ENCODE peak calls at places on chromosomes 16 and 17, in seven cellular contexts. One of them, this sample, is unnamed.

GRCh38 chr17:30717290-30718098 is 107.0 kb downstream of the CRLF3 start:
- DNase-seq in AG04450: no peak
- DNase-seq in transverse colon: peak; percentile 4
- DNase-seq in heart left ventricle: peak; percentile 13
- DNase-seq in stomach: no peak
- DNase-seq in right lobe of liver: no peak
- DNase-seq in neural progenitor cell: no peak
- DNase-seq in this sample: peak; percentile 18

GRCh38 chr16:70685938-70686375 is at the start of gene MTSS2:
- DNase-seq in transverse colon: peak; percentile 77
- DNase-seq in right lobe of liver: peak; percentile 90
- DNase-seq in AG04450: peak; percentile 68
- DNase-seq in heart left ventricle: peak; percentile 90
- DNase-seq in neural progenitor cell: peak; percentile 97
- DNase-seq in stomach: peak; percentile 83
- DNase-seq in this sample: peak; percentile 37

GRCh38 chr16:54335230-54335629 is 48.6 kb upstream of the IRX3 start:
- DNase-seq in AG04450: no peak
- DNase-seq in neural progenitor cell: no peak
- DNase-seq in stomach: no peak
- DNase-seq in right lobe of liver: no peak
- DNase-seq in transverse colon: no peak
- DNase-seq in heart left ventricle: no peak
- DNase-seq in this sample: no peak

GRCh38 chr17:78933025-78933958 is 8.1 kb upstream of the TIMP2 start:
- DNase-seq in neural progenitor cell: no peak
- DNase-seq in right lobe of liver: no peak
- DNase-seq in stomach: peak; percentile 64
- DNase-seq in heart left ventricle: peak; percentile 80
- DNase-seq in AG04450: peak; percentile 94
- DNase-seq in transverse colon: peak; percentile 59
- DNase-seq in this sample: peak; percentile 79

GRCh38 chr17:36148559-36149295 is 27.7 kb downstream of the TBC1D3B start:
- DNase-seq in neural progenitor cell: peak; percentile 80
- DNase-seq in transverse colon: peak; percentile 74
- DNase-seq in right lobe of liver: peak; percentile 72
- DNase-seq in heart left ventricle: peak; percentile 84
- DNase-seq in AG04450: peak; percentile 45
- DNase-seq in stomach: peak; percentile 70
- DNase-seq in this sample: peak; percentile 56

GRCh38 chr16:2753523-2754020 is 1.1 kb downstream of the SRRM2 start:
- DNase-seq in AG04450: no peak
- DNase-seq in right lobe of liver: no peak
- DNase-seq in neural progenitor cell: peak; percentile 35
- DNase-seq in transverse colon: no peak
- DNase-seq in stomach: no peak
- DNase-seq in heart left ventricle: peak; percentile 33
- DNase-seq in this sample: peak; percentile 34

GRCh38 chr17:67323445-67323844 is 42.9 kb downstream of the PSMD12 start:
- DNase-seq in right lobe of liver: no peak
- DNase-seq in heart left ventricle: no peak
- DNase-seq in transverse colon: no peak
- DNase-seq in neural progenitor cell: no peak
- DNase-seq in AG04450: no peak
- DNase-seq in stomach: no peak
- DNase-seq in this sample: no peak

GRCh38 chr17:64147110-64148016 is 17.4 kb upstream of the ERN1 start:
- DNase-seq in stomach: no peak
- DNase-seq in AG04450: no peak
- DNase-seq in transverse colon: no peak
- DNase-seq in right lobe of liver: no peak
- DNase-seq in heart left ventricle: no peak
- DNase-seq in neural progenitor cell: no peak
- DNase-seq in this sample: no peak

GRCh38 chr16:84616515-84616914 is 1.4 kb downstream of the COTL1 start:
- DNase-seq in stomach: no peak
- DNase-seq in right lobe of liver: no peak
- DNase-seq in transverse colon: peak; percentile 56
- DNase-seq in neural progenitor cell: no peak
- DNase-seq in heart left ventricle: no peak
- DNase-seq in AG04450: no peak
- DNase-seq in this sample: no peak

GRCh38 chr16:2194852-2195315 is 1.5 kb downstream of the CASKIN1 start:
- DNase-seq in AG04450: no peak
- DNase-seq in heart left ventricle: no peak
- DNase-seq in right lobe of liver: peak; percentile 49
- DNase-seq in transverse colon: peak; percentile 67
- DNase-seq in stomach: peak; percentile 74
- DNase-seq in neural progenitor cell: peak; percentile 64
- DNase-seq in this sample: peak; percentile 68

GRCh38 chr16:27429981-27430441 is 28.0 kb downstream of the IL21R start:
- DNase-seq in AG04450: no peak
- DNase-seq in neural progenitor cell: no peak
- DNase-seq in heart left ventricle: no peak
- DNase-seq in stomach: peak; percentile 21
- DNase-seq in right lobe of liver: no peak
- DNase-seq in transverse colon: no peak
- DNase-seq in this sample: peak; percentile 42

GRCh38 chr16:23709536-23709935 is 3.5 kb downstream of the ERN2 start:
- DNase-seq in transverse colon: no peak
- DNase-seq in right lobe of liver: no peak
- DNase-seq in stomach: no peak
- DNase-seq in AG04450: no peak
- DNase-seq in neural progenitor cell: no peak
- DNase-seq in heart left ventricle: no peak
- DNase-seq in this sample: no peak

GRCh38 chr17:5719976-5720375 is 135.7 kb upstream of the NLRP1 start:
- DNase-seq in heart left ventricle: no peak
- DNase-seq in stomach: no peak
- DNase-seq in right lobe of liver: no peak
- DNase-seq in neural progenitor cell: no peak
- DNase-seq in transverse colon: no peak
- DNase-seq in AG04450: no peak
- DNase-seq in this sample: no peak

GRCh38 chr16:58492066-58492465 is 7.9 kb upstream of the NDRG4 start:
- DNase-seq in transverse colon: no peak
- DNase-seq in right lobe of liver: no peak
- DNase-seq in AG04450: no peak
- DNase-seq in stomach: no peak
- DNase-seq in heart left ventricle: no peak
- DNase-seq in neural progenitor cell: no peak
- DNase-seq in this sample: no peak

GRCh38 chr17:76382803-76383644 is 1.4 kb upstream of the SPHK1 start:
- DNase-seq in transverse colon: peak; percentile 67
- DNase-seq in neural progenitor cell: peak; percentile 77
- DNase-seq in stomach: peak; percentile 50
- DNase-seq in right lobe of liver: peak; percentile 54
- DNase-seq in heart left ventricle: peak; percentile 81
- DNase-seq in AG04450: no peak
- DNase-seq in this sample: peak; percentile 81

GRCh38 chr16:976389-976931 is 5.1 kb upstream of the SOX8 start:
- DNase-seq in heart left ventricle: peak; percentile 62
- DNase-seq in right lobe of liver: no peak
- DNase-seq in neural progenitor cell: no peak
- DNase-seq in transverse colon: no peak
- DNase-seq in stomach: no peak
- DNase-seq in AG04450: no peak
- DNase-seq in this sample: no peak

GRCh38 chr17:66547170-66547865 is 244.9 kb downstream of the PRKCA start:
- DNase-seq in right lobe of liver: no peak
- DNase-seq in transverse colon: no peak
- DNase-seq in neural progenitor cell: no peak
- DNase-seq in stomach: no peak
- DNase-seq in AG04450: no peak
- DNase-seq in heart left ventricle: no peak
- DNase-seq in this sample: no peak

GRCh38 chr17:40561871-40562611 is 3.2 kb downstream of the CCR7 start:
- DNase-seq in heart left ventricle: no peak
- DNase-seq in transverse colon: no peak
- DNase-seq in AG04450: no peak
- DNase-seq in right lobe of liver: no peak
- DNase-seq in stomach: peak; percentile 19
- DNase-seq in neural progenitor cell: no peak
- DNase-seq in this sample: no peak

GRCh38 chr17:37614823-37615222 is 5.6 kb upstream of the SYNRG start:
- DNase-seq in right lobe of liver: no peak
- DNase-seq in transverse colon: no peak
- DNase-seq in AG04450: no peak
- DNase-seq in heart left ventricle: no peak
- DNase-seq in neural progenitor cell: no peak
- DNase-seq in stomach: no peak
- DNase-seq in this sample: no peak

DNA sequence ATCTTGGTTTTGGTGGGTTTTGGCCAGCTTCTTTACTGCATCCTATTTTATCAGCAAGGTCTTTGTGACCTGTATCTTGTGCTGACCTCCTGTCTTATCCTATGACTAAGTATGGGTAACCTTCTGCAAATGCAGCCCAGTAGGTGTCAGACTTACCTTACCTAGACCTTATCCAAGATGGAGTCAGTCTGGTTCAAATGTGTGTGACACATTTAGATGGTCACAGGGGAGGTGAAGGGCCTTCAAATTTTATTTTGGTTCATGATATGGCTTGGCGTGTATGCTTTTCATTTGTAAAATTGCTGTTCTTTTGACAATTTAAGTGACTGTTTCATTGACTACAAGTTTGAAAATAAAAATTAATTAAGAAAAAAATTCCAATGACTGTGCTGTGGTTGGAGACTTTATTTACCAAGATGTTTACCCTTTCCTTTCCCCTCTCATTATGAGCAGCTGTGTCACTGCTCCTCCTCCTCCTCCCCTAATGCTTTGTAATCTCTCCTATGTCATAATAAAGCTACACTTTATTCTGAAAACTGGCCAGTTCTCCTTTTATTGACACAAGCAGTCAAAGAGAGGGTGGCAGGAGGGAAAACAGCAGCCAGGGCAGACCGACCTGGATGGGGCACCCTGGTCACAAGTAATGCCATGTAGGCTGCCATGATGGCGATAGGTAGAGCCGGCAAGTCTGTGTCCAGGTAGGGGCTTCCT is 49.4 kb downstream of the TNFRSF13B start:
- DNase-seq in neural progenitor cell: no peak
- DNase-seq in transverse colon: peak; percentile 2
- DNase-seq in heart left ventricle: no peak
- DNase-seq in stomach: no peak
- DNase-seq in right lobe of liver: no peak
- DNase-seq in AG04450: no peak
- DNase-seq in this sample: no peak
- TF ChIP-seq CTCF in neural progenitor cell: no peak
- TF ChIP-seq CTCF in transverse colon: no peak
- TF ChIP-seq CTCF in heart left ventricle: no peak
- TF ChIP-seq CTCF in stomach: no peak
- TF ChIP-seq CTCF in right lobe of liver: no peak
- TF ChIP-seq CTCF in AG04450: peak; percentile 22
- TF ChIP-seq CTCF in this sample: peak; percentile 16

GRCh38 chr17:54029196-54029595 is 206.5 kb downstream of the KIF2B start:
- DNase-seq in transverse colon: no peak
- DNase-seq in stomach: no peak
- DNase-seq in right lobe of liver: no peak
- DNase-seq in AG04450: no peak
- DNase-seq in neural progenitor cell: no peak
- DNase-seq in heart left ventricle: no peak
- DNase-seq in this sample: no peak
- H3K9me3 ChIP-seq in transverse colon: peaks cover 4% of the 10 kb centered on the region
- H3K9me3 ChIP-seq in stomach: peaks cover 6% of the 10 kb centered on the region
- H3K9me3 ChIP-seq in right lobe of liver: no peaks in the 10 kb centered on the region
- H3K9me3 ChIP-seq in AG04450: peaks cover 24% of the 10 kb centered on the region
- H3K9me3 ChIP-seq in neural progenitor cell: no peaks in the 10 kb centered on the region
- H3K9me3 ChIP-seq in heart left ventricle: no peaks in the 10 kb centered on the region
- H3K9me3 ChIP-seq in this sample: no peaks in the 10 kb centered on the region

DNA sequence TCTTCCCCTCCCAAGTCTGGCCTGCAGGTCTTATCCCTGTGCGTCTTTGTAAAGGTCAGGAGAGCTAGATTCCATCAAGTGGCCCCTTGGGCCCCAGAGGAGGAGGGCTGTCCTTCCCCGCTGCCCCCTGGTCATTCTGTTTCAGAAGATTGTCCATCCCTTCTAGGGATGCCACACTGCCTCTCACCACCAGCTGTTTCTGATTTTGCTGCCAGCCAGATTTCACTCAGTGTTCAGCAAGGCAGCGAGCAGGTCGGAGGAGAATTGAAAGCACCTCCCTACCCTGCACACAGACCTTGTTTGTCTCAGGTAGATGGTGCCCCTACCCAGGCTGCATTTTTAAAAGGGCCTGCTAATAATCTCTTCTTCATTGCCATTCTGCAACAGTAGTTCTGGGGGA is 21.7 kb upstream of the NAT9 start:
- DNase-seq in heart left ventricle: no peak
- DNase-seq in neural progenitor cell: no peak
- DNase-seq in stomach: no peak
- DNase-seq in AG04450: no peak
- DNase-seq in transverse colon: no peak
- DNase-seq in right lobe of liver: no peak
- DNase-seq in this sample: no peak
- H3K27ac ChIP-seq in heart left ventricle: no peak overlapping the region
- H3K27ac ChIP-seq in neural progenitor cell: no peak overlapping the region
- H3K27ac ChIP-seq in stomach: no peak overlapping the region
- H3K27ac ChIP-seq in AG04450: no peak overlapping the region
- H3K27ac ChIP-seq in transverse colon: no peak overlapping the region
- H3K27ac ChIP-seq in right lobe of liver: no peak overlapping the region
- H3K27ac ChIP-seq in this sample: no peak overlapping the region

GRCh38 chr17:80414803-80415625 is at the start of gene ENDOV:
- DNase-seq in heart left ventricle: peak; percentile 97
- DNase-seq in neural progenitor cell: peak; percentile 97
- DNase-seq in stomach: peak; percentile 95
- DNase-seq in right lobe of liver: peak; percentile 96
- DNase-seq in transverse colon: peak; percentile 95
- DNase-seq in AG04450: peak; percentile 80
- DNase-seq in this sample: peak; percentile 97
- TF ChIP-seq CTCF in heart left ventricle: no peak
- TF ChIP-seq CTCF in neural progenitor cell: no peak
- TF ChIP-seq CTCF in stomach: no peak
- TF ChIP-seq CTCF in right lobe of liver: peak; percentile 11
- TF ChIP-seq CTCF in transverse colon: no peak
- TF ChIP-seq CTCF in AG04450: no peak
- TF ChIP-seq CTCF in this sample: no peak

GRCh38 chr16:13165024-13165423 is 263.6 kb downstream of the SHISA9 start:
- DNase-seq in heart left ventricle: no peak
- DNase-seq in stomach: no peak
- DNase-seq in transverse colon: no peak
- DNase-seq in right lobe of liver: no peak
- DNase-seq in neural progenitor cell: no peak
- DNase-seq in AG04450: no peak
- DNase-seq in this sample: no peak

GRCh38 chr16:13171313-13171712 is 269.9 kb downstream of the SHISA9 start:
- DNase-seq in transverse colon: no peak
- DNase-seq in heart left ventricle: no peak
- DNase-seq in right lobe of liver: no peak
- DNase-seq in stomach: no peak
- DNase-seq in AG04450: no peak
- DNase-seq in neural progenitor cell: peak; percentile 20
- DNase-seq in this sample: no peak

DNA sequence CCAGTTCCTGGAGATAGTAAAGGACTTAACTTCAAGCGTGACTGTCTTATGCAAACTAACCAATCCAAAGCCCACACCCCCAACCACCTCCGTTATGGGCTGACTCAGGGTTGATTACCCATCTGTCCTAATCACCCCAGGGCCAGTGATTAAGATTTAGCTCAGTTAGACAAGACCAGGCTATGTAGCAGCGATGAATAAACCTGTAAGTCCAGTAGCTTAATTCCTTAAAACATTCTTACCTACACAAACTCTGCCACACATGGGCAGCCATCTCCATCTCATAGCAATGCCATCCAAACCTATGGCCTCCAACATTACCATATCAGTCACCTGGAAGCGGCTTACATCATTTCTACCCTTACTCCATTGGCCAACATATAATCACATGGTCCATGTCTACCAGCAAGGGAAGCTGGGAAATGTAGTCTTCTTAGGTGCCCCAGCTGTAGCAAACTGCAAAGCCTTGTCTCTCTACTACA is 266.7 kb downstream of the SHISA9 start:
- DNase-seq in transverse colon: no peak
- DNase-seq in right lobe of liver: no peak
- DNase-seq in stomach: no peak
- DNase-seq in heart left ventricle: no peak
- DNase-seq in neural progenitor cell: peak; percentile 55
- DNase-seq in AG04450: no peak
- DNase-seq in this sample: no peak
- H3K9me3 ChIP-seq in transverse colon: peaks cover 3% of the 10 kb centered on the region
- H3K9me3 ChIP-seq in right lobe of liver: no peaks in the 10 kb centered on the region
- H3K9me3 ChIP-seq in stomach: peaks cover 10% of the 10 kb centered on the region
- H3K9me3 ChIP-seq in heart left ventricle: peaks cover 10% of the 10 kb centered on the region
- H3K9me3 ChIP-seq in neural progenitor cell: no peaks in the 10 kb centered on the region
- H3K9me3 ChIP-seq in AG04450: peaks cover 17% of the 10 kb centered on the region
- H3K9me3 ChIP-seq in this sample: no peaks in the 10 kb centered on the region